ENCODE peak calls at places on chromosomes 6 and 20, in six cellular contexts. X is stomach, J is lower lobe of right lung, Z is body of pancreas, F is hepatocyte, H is fibroblast of villous mesenchyme. C is an unnamed sample.

GRCh38 chr20:34704177-34705007 is at the start of gene TP53INP2:
- DNase-seq in Z (peak), J (peak), X (peak), F (peak), H (peak), C (peak)

GRCh38 chr6:107661291-107661690 is 162.8 kb downstream of the SCML4 start:
- DNase-seq in F (no peak), X (no peak), J (no peak), H (no peak), Z (peak), C (no peak)

GRCh38 chr6:112216699-112217551 is 37.4 kb downstream of the LAMA4 start:
- DNase-seq in F (no peak), H (peak), Z (no peak), J (no peak), X (no peak), C (no peak)

GRCh38 chr6:119533603-119534279 is 184.2 kb upstream of the MAN1A1 start:
- DNase-seq in J (no peak), H (peak), Z (peak), X (no peak), F (no peak), C (no peak)

GRCh38 chr20:41425180-41425884 is 58.7 kb upstream of the EMILIN3 start:
- DNase-seq in H (peak), Z (no peak), X (no peak), F (no peak), J (no peak), C (no peak)

GRCh38 chr6:13586936-13587542 is 12.6 kb downstream of the SIRT5 start:
- DNase-seq in X (no peak), F (no peak), J (no peak), Z (no peak), H (no peak), C (no peak)

GRCh38 chr6:166927240-166927941 is 29.0 kb downstream of the RNASET2 start:
- DNase-seq in Z (no peak), F (no peak), J (no peak), H (no peak), X (no peak), C (no peak)

GRCh38 chr20:59726196-59726595 is 121.9 kb downstream of the PHACTR3 start:
- DNase-seq in Z (no peak), J (no peak), X (no peak), H (no peak), F (no peak), C (no peak)

GRCh38 chr20:644692-645317 is 8.2 kb downstream of the SRXN1 start:
- DNase-seq in H (no peak), J (no peak), X (no peak), Z (no peak), F (no peak), C (no peak)

GRCh38 chr20:2387180-2387577 is 6.5 kb downstream of the TGM6 start:
- DNase-seq in F (peak), X (no peak), H (peak), J (no peak), Z (no peak), C (peak)

GRCh38 chr20:12012241-12013222 is 94.8 kb downstream of the BTBD3 start:
- DNase-seq in J (no peak), X (peak), Z (peak), H (peak), F (peak), C (peak)

GRCh38 chr20:61963149-61963548 is 102.5 kb downstream of the TAF4 start:
- DNase-seq in H (no peak), J (no peak), X (no peak), F (no peak), Z (no peak), C (no peak)

GRCh38 chr20:16241911-16242310 is 331.3 kb downstream of the KIF16B start:
- DNase-seq in Z (no peak), J (no peak), X (no peak), F (peak), H (no peak), C (no peak)

GRCh38 chr20:36883972-36884535 is 8.1 kb downstream of the TLDC2 start:
- DNase-seq in Z (no peak), F (no peak), X (no peak), J (no peak), H (no peak), C (no peak)

GRCh38 chr6:92756912-92757311 is 662.4 kb downstream of the EPHA7 start:
- DNase-seq in J (no peak), X (no peak), H (peak), F (no peak), Z (no peak), C (no peak)

GRCh38 chr6:47525330-47526057 is 47.9 kb downstream of the CD2AP start:
- DNase-seq in Z (no peak), F (no peak), J (no peak), H (no peak), X (no peak), C (no peak)

GRCh38 chr20:16916165-16916564 is 168.0 kb downstream of the OTOR start:
- DNase-seq in J (no peak), X (no peak), F (no peak), H (no peak), Z (no peak), C (no peak)

GRCh38 chr20:44633872-44634600 is 17.5 kb downstream of the ADA start:
- DNase-seq in Z (peak), X (peak), H (no peak), F (no peak), J (no peak), C (no peak)

GRCh38 chr6:117711369-117711768 is 36.1 kb downstream of the NUS1 start:
- DNase-seq in X (no peak), J (no peak), H (no peak), F (no peak), Z (no peak), C (no peak)

GRCh38 chr6:39816744-39817143 is 24.6 kb downstream of the DAAM2 start:
- DNase-seq in Z (no peak), H (peak), X (no peak), J (no peak), F (no peak), C (no peak)

GRCh38 chr20:57400262-57400701 is 9.1 kb downstream of the RBM38 start:
- DNase-seq in Z (no peak), X (no peak), H (no peak), F (no peak), J (no peak), C (no peak)

GRCh38 chr20:43961541-43962471 is 47.2 kb downstream of the TOX2 start:
- DNase-seq in H (no peak), X (no peak), J (no peak), F (no peak), Z (no peak), C (no peak)

GRCh38 chr6:106056738-106057390 is 29.3 kb upstream of the PRDM1 start:
- DNase-seq in F (no peak), H (no peak), X (peak), J (no peak), Z (peak), C (no peak)

GRCh38 chr6:16184129-16184528 is 54.3 kb upstream of the GMPR start:
- DNase-seq in Z (peak), F (peak), X (peak), J (peak), H (peak), C (no peak)

GRCh38 chr6:68778356-68779020 is 143.4 kb downstream of the ADGRB3 start:
- DNase-seq in H (peak), J (no peak), F (peak), X (no peak), Z (no peak), C (peak)

GRCh38 chr6:71333700-71334099 is 45.1 kb downstream of the OGFRL1 start:
- DNase-seq in H (peak), Z (no peak), X (no peak), J (no peak), F (peak), C (no peak)

GRCh38 chr20:61477366-61477966 is 225.4 kb downstream of the CDH4 start:
- DNase-seq in X (no peak), J (no peak), F (no peak), Z (no peak), H (no peak), C (no peak)

GRCh38 chr20:436476-436875 is 25.9 kb downstream of the TBC1D20 start:
- DNase-seq in J (no peak), H (no peak), Z (no peak), X (no peak), F (no peak), C (no peak)

GRCh38 chr6:25564953-25565352 is 87.1 kb upstream of the SCGN start:
- DNase-seq in F (no peak), H (no peak), J (no peak), Z (no peak), X (no peak), C (no peak)

GRCh38 chr6:140051521-140052455 is 677.3 kb upstream of the CITED2 start:
- DNase-seq in Z (no peak), H (peak), X (no peak), F (no peak), J (no peak), C (no peak)

GRCh38 chr6:21158149-21158548 is 435.4 kb upstream of the SOX4 start:
- DNase-seq in Z (no peak), J (no peak), H (peak), X (no peak), F (peak), C (no peak)

GRCh38 chr6:161631676-161632194 is 357.9 kb upstream of the AGPAT4 start:
- DNase-seq in X (no peak), J (no peak), H (peak), Z (no peak), F (no peak), C (no peak)

GRCh38 chr20:35739294-35740163 is 2.5 kb downstream of the RBM39 start:
- DNase-seq in J (no peak), F (peak), H (peak), X (no peak), Z (no peak), C (no peak)

GRCh38 chr6:15283986-15284361 is 38.1 kb downstream of the JARID2 start:
- DNase-seq in H (peak), J (no peak), F (no peak), Z (no peak), X (no peak), C (no peak)

GRCh38 chr20:24572862-24573261 is 103.4 kb downstream of the SYNDIG1 start:
- DNase-seq in H (no peak), Z (no peak), F (no peak), J (no peak), X (no peak), C (no peak)

GRCh38 chr6:154246723-154247118 is 109.9 kb downstream of the IPCEF1 start:
- DNase-seq in F (no peak), J (no peak), H (no peak), X (no peak), Z (no peak), C (no peak)

GRCh38 chr6:53877151-53877550 is 82.3 kb downstream of the LRRC1 start:
- DNase-seq in F (no peak), J (no peak), X (no peak), H (no peak), Z (no peak), C (no peak)

GRCh38 chr6:166559211-166559610 is 27.3 kb downstream of the RAMACL start:
- DNase-seq in J (no peak), Z (no peak), X (no peak), H (no peak), F (no peak), C (no peak)

GRCh38 chr20:51510961-51511360 is 31.6 kb downstream of the NFATC2 start:
- DNase-seq in F (no peak), H (no peak), J (no peak), X (no peak), Z (no peak), C (no peak)
- TF ChIP-seq CTCF in F (no peak), H (no peak), J (no peak), X (no peak), Z (no peak), C (no peak)

GRCh38 chr6:56172144-56172543 is 75.2 kb downstream of the COL21A1 start:
- DNase-seq in F (no peak), H (no peak), X (no peak), Z (no peak), J (no peak), C (no peak)
- TF ChIP-seq CTCF in F (no peak), H (no peak), X (no peak), Z (no peak), J (no peak), C (no peak)

DNA sequence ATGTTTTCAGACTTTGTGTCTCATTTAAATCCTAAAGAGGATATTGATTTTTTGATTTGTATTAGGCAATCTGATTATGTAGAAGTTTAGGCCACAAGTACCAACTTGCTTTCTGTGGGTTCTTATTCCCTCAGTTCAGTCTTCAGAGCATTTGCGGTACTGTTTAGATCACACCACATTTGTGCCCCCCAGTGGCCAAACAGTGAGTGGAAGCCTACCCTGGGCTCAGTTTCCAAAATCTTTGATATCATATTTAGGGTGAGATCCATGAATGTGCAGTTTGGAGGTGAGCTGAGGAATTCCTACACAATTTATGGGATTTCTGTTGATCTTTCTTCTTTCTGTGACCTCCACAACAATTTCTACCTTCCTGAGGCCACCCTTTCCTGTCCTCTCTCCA is 92.3 kb upstream of the FUT9 start:
- DNase-seq in J (no peak), H (no peak), X (peak), F (peak), Z (peak), C (peak)
- TF ChIP-seq CTCF in J (peak), H (peak), X (no peak), F (no peak), Z (peak), C (peak)

GRCh38 chr6:99568103-99568933 is at the start of gene CCNC:
- DNase-seq in H (peak), F (peak), X (peak), J (peak), Z (peak), C (peak)
- TF ChIP-seq CTCF in H (no peak), F (no peak), X (no peak), J (no peak), Z (no peak), C (no peak)

GRCh38 chr6:124793406-124793805 is 168.8 kb upstream of the RNF217 start:
- DNase-seq in J (no peak), X (no peak), F (no peak), H (no peak), Z (no peak), C (no peak)

GRCh38 chr6:124795879-124796838 is 166.1 kb upstream of the RNF217 start:
- DNase-seq in Z (peak), X (no peak), F (peak), H (peak), J (no peak), C (peak)

GRCh38 chr6:124799638-124800037 is 162.6 kb upstream of the RNF217 start:
- DNase-seq in Z (no peak), X (no peak), F (no peak), J (no peak), H (no peak), C (no peak)

GRCh38 chr6:124800222-124800621 is 162.0 kb upstream of the RNF217 start:
- DNase-seq in H (no peak), Z (no peak), J (no peak), F (no peak), X (no peak), C (no peak)

DNA sequence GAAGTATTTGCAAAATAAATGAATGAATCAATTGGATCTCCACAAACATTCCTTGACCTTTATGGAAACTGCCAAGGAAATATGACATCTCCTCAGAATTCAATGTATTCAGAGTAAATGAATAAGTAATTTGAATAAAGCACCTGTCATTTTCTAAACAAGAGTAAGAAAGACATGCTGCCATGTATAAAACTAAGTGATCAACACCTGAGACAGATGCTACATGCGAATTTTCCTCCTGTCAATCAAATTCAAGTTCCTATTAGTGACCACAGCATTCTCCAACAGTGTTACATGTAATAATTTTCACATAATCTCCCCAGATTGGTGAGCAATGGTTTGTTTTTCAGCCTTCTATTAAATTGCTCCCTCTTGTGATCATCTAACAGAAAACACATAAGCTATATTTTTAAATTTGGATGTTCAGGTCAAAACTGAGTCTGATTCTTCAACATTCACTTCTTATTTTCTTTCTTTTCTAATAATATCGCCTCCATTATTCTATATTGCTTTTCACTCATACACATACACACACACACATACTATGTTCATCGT is 163.2 kb upstream of the RNF217 start:
- DNase-seq in Z (no peak), X (no peak), J (no peak), F (no peak), H (peak), C (no peak)
- TF ChIP-seq CTCF in Z (no peak), X (no peak), J (no peak), F (peak), H (peak), C (no peak)

GRCh38 chr20:6502219-6502618 is 265.3 kb upstream of the BMP2 start:
- DNase-seq in J (no peak), X (no peak), F (no peak), Z (no peak), H (no peak), C (no peak)
- TF ChIP-seq CTCF in J (no peak), X (no peak), F (no peak), Z (no peak), H (no peak), C (no peak)

DNA sequence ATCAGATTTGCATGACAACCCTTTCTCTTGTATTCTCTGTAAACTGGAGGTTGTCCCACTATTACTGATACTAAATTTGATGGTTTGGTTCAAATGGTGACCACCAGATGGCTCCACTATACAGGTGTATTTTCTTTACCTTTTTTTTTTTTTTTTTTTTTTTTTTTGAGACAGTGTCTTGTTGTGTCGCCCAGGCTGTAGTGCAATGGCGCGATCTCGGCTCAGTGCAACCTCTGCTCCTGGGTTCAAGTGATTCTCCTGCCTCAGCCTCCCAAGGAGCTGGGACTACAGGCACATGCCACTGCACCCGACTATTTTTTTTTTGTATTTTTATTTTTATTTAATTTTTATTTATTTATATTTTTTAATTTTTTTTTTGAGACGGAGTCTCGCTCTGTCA is 6.6 kb upstream of the WTAP start:
- DNase-seq in X (no peak), H (peak), Z (peak), J (no peak), F (peak), C (peak)
- TF ChIP-seq CTCF in X (no peak), H (peak), Z (peak), J (peak), F (peak), C (peak)

C was measured in endothelial cell.